ENCODE peak calls at places on chromosomes 16 and 17, in five cellular contexts. P is epithelial cell of proximal tubule, W is AG04450, O is IMR-90, G is astrocyte of the spinal cord. V is an unnamed sample.

GRCh38 chr17:51056813-51057510 is 63.7 kb downstream of the SPAG9 start:
- DNase-seq in P (peak), W (peak), O (peak), G (peak), V (peak)

GRCh38 chr17:82880620-82881019 is 40.8 kb upstream of the ZNF750 start:
- DNase-seq in P (no peak), W (no peak), O (no peak), G (no peak), V (no peak)

GRCh38 chr17:2551928-2552327 is 40.2 kb upstream of the METTL16 start:
- DNase-seq in P (no peak), W (no peak), O (no peak), G (no peak), V (no peak)

GRCh38 chr17:28982191-28982793 is 23.5 kb downstream of the SEZ6 start:
- DNase-seq in P (no peak), W (no peak), O (peak), G (peak), V (no peak)

GRCh38 chr17:17964710-17965109 is 7.5 kb downstream of the TOM1L2 start:
- DNase-seq in P (no peak), W (no peak), O (no peak), G (no peak), V (no peak)

GRCh38 chr17:48564200-48565023 is 13.7 kb downstream of the HOXB4 start:
- DNase-seq in P (no peak), W (no peak), O (no peak), G (no peak), V (no peak)

GRCh38 chr16:64977211-64977920 is 144.5 kb downstream of the CDH11 start:
- DNase-seq in P (no peak), W (no peak), O (no peak), G (no peak), V (no peak)

GRCh38 chr17:19897108-19897854 is 29.5 kb upstream of the ULK2 start:
- DNase-seq in P (no peak), W (no peak), O (no peak), G (no peak), V (no peak)

GRCh38 chr16:10992797-10993196 is 48.4 kb downstream of the CLEC16A start:
- DNase-seq in P (no peak), W (peak), O (peak), G (peak), V (no peak)

GRCh38 chr17:37388266-37388665 is 12.5 kb downstream of the C17orf78 start:
- DNase-seq in P (no peak), W (no peak), O (peak), G (peak), V (no peak)

GRCh38 chr16:8905168-8905762 is 23.1 kb downstream of the LITAFD start:
- DNase-seq in P (no peak), W (no peak), O (peak), G (peak), V (no peak)

GRCh38 chr16:89410322-89410721 is 80.0 kb downstream of the ANKRD11 start:
- DNase-seq in P (no peak), W (no peak), O (no peak), G (no peak), V (no peak)

GRCh38 chr17:67602974-67603373 is 114.8 kb upstream of the NOL11 start:
- DNase-seq in P (no peak), W (no peak), O (peak), G (peak), V (peak)

GRCh38 chr17:35011671-35012216 is 31.4 kb downstream of the LIG3 start:
- DNase-seq in P (no peak), W (no peak), O (peak), G (no peak), V (no peak)

GRCh38 chr17:6756425-6757012 is 673 bp downstream of the XAF1 start:
- DNase-seq in P (no peak), W (no peak), O (no peak), G (no peak), V (no peak)

GRCh38 chr16:88561485-88562369 is 8.5 kb upstream of the ZC3H18 start:
- DNase-seq in P (no peak), W (peak), O (peak), G (peak), V (no peak)

DNA sequence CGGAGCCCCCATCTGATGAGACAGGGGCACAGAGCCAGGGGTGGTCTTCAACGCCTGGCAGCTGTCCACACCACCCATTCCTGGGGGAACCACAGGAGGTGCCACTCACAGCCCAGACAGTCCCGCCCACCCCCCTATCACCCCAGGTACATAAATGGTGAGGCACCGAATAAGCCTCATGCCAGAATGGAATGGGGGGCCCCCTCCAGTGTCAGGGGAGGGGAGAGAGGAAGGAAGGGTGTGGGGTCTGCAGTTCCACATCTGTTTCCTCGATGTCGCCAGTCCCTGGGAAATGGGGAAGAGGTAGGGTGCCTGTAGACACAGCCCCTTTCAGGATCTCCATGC is 1.7 kb downstream of the TMC6 start:
- DNase-seq in P (no peak), W (no peak), O (no peak), G (no peak), V (no peak)
- H3K4me3 ChIP-seq in P (peak), W (no peak), O (no peak), G (no peak), V (no peak)

DNA sequence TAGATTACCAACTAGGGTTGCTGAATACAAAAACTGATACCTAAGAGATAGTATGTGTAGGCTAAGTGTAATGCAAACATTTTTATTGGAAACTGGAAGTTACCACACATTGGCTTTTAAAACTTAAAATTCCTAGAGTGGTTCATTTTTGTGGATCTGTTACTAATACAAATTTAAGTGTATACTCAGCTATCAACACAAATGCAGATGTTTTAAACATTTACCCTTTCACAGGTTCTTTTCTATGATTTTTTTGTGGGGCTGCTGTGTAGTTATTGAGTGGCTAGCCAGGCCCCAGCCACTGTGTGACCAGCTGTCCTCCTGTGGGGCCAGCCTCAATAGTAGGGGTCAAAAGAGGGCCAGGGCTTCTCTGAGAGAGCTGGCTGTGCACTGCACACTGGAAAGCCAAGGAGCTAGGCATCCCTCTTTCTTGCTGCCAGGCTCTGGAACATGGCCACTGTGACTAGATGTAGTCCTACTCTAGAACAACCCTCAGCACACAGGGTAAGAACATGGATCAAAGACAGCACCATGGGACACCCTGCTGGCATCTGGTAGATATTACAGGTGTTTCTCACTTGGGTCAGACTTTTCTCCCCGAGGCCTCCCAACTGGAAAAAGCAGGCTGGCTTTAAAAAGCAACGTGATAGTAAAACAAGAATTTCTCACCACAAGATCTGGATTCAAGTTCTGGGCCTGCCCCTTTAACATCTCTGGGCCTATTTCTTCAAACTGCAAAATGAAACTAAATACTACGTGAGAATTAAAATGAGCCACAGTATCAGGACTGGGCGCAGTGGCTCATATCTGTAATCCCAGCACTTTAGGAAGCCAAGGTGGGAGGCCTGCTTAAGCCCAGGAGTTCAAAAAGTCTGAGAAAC is 7.3 kb upstream of the VEZF1 start:
- DNase-seq in P (no peak), W (peak), O (peak), G (peak), V (peak)
- TF ChIP-seq CTCF in P (peak), W (peak), O (peak), G (peak), V (peak)

GRCh38 chr16:66926171-66926570 is 836 bp upstream of the RRAD start:
- DNase-seq in P (no peak), W (no peak), O (no peak), G (no peak), V (no peak)

GRCh38 chr16:66927012-66927436 is 1.7 kb upstream of the RRAD start:
- DNase-seq in P (peak), W (no peak), O (peak), G (peak), V (peak)

GRCh38 chr16:66924527-66925321 is 611 bp downstream of the RRAD start:
- DNase-seq in P (no peak), W (no peak), O (no peak), G (no peak), V (no peak)

GRCh38 chr16:66923866-66924265 is 1.5 kb downstream of the RRAD start:
- DNase-seq in P (no peak), W (no peak), O (no peak), G (no peak), V (no peak)

DNA sequence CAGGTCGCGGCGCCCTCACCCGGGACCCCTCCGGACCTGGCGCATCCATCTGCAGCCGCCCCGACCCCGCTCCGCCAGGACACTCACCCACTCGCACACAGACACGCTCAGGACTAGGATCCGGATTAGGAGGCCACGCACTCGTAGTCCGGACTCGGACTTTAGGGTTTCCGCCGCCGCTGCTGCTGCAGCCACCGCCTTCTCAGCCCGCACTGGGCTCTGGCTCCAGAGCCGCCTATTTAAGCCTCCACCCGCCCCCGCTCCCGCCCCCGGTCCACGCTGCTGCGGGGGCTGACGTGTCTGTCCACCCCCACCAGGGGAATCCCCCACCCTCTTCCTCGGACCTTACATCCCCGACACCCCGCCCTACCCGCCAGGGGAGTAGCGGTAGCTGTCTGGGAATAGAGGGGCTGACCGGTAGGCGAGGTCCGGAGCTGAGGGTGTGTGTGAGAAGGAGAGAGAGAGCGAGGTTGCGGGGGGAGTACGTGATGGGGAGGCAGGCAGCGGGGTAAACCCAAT is at the start of gene RRAD:
- DNase-seq in P (no peak), W (no peak), O (peak), G (peak), V (no peak)
- H3K4me3 ChIP-seq in P (peak), W (peak), O (peak), G (peak), V (peak)

DNA sequence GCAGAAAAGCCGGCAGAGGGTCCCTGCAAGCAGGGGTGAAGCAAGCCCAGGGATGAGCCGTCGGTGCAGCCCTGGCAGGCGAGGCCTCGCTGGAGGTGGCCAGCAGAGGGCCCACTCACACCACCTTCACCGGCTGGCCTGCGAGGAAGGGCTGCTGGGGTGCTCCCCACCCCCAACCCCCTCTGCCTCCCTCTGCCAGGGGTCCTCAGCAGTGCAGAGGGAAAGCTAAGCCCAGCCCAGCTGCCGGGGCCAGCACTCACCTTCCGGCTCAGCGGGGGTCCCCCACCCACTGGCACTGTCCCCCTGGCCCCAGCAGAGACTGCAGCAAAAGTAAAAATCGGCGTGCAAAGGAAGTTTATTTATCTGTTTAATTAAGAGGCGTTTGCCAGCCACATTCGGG is 113.4 kb downstream of the ENGASE start:
- DNase-seq in P (no peak), W (no peak), O (no peak), G (no peak), V (no peak)
- TF ChIP-seq CTCF in P (peak), W (peak), O (peak), G (peak), V (peak)

DNA sequence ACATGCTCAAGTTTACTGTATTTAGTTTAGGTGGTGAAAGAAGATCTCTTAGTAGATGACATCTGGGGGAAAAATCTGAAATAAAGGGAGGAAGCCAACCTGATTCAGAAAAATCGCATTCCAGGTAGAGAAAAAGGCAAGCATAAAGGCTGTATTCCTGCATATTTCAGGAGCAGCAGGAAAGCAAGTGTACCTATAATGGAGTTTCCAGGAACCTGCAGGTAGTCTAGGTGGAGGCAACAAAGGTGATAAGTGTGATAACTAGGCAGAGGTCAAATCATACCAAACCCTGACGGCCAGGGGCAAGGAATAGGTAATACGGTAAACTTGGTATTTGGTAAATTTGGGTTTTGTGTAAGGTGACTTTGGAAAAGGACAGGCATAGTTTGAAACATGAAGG is 132.8 kb upstream of the GOT2 start:
- DNase-seq in P (no peak), W (no peak), O (no peak), G (no peak), V (no peak)
- H3K4me3 ChIP-seq in P (no peak), W (no peak), O (no peak), G (no peak), V (no peak)

GRCh38 chr17:40303706-40304450 is 5.1 kb upstream of the RARA start:
- DNase-seq in P (no peak), W (no peak), O (peak), G (peak), V (no peak)

GRCh38 chr17:40298726-40299125 is 10.3 kb upstream of the RARA start:
- DNase-seq in P (no peak), W (no peak), O (peak), G (peak), V (no peak)

GRCh38 chr17:40304464-40304863 is 4.5 kb upstream of the RARA start:
- DNase-seq in P (no peak), W (peak), O (peak), G (peak), V (no peak)

GRCh38 chr17:40303009-40303657 is 5.8 kb upstream of the RARA start:
- DNase-seq in P (no peak), W (peak), O (peak), G (peak), V (no peak)

DNA sequence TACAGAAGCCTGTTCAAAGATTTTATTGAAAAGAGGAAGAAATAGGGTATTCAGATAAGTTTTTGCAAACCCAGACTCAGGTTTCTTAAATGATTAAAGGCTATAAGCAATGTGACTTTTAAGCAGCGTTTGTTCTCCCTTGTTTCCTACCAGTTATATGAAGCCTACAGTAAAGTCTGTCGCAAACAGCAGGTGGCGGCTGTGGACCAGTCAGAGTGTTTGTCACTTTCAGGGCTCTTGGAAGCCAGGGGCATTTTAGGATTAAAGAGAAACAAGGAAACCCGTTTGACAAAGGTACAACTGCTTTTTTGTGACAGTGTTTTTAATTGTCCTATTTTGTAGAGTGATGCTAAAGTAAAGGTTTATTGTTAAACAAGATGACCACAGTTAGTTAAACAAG is 7.7 kb upstream of the RARA start:
- DNase-seq in P (no peak), W (no peak), O (no peak), G (no peak), V (no peak)
- TF ChIP-seq CTCF in P (peak), W (no peak), O (peak), G (no peak), V (no peak)

GRCh38 chr17:78174870-78175642 is 6.7 kb downstream of the SYNGR2 start:
- DNase-seq in P (no peak), W (no peak), O (no peak), G (no peak), V (no peak)

GRCh38 chr17:78173025-78173715 is 4.8 kb downstream of the SYNGR2 start:
- DNase-seq in P (no peak), W (no peak), O (no peak), G (no peak), V (no peak)

GRCh38 chr17:78172284-78173024 is 4.1 kb downstream of the SYNGR2 start:
- DNase-seq in P (no peak), W (no peak), O (peak), G (peak), V (no peak)

GRCh38 chr17:78175643-78175981 is 7.2 kb downstream of the SYNGR2 start:
- DNase-seq in P (no peak), W (no peak), O (no peak), G (no peak), V (no peak)

DNA sequence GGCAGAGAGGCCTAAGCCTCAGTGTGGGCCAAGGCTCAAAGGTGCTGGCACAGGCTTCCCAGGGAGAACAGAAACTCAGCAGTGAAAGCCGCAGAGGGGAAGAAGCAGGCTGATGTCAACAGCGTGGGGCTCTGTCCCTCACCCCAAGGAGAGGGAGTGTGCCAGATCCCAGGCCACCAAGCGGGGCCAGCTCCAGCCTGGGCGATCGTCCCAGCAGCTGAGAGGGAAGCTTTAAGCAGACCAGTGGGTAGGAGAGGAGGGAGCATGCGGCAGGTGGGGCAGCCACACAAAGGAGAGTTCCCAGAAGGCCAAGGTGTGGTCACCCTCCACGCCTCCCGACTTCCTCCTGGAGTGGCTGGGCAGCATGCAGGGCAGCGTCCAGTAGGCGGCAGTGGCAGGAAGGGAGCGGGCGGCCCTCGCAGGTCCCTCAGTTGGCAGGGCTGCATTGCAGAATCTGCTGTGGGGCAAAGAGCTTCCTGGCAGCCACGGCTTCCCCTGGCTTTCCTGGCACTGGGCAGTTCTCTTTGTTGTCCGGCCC is 6.0 kb downstream of the SYNGR2 start:
- DNase-seq in P (no peak), W (no peak), O (no peak), G (peak), V (no peak)
- H3K4me3 ChIP-seq in P (peak), W (no peak), O (no peak), G (no peak), V (no peak)

DNA sequence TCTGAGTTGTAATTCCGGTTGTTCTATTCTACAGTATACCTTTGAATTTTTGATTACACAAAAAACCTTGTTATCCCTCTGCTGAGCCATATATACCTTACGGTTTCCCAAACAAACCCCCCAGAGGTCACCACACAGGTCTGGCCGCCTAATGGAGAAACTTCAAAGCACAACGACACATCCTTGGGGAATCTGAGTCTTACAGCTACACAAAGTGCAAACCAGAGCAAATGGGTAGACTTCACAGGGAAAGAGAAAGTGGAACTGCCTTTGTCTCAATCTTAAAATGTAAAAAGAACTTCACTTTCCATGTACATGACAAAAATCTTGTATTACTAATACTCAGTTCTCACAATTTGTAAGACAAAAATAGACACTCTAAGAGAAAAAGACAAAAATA is 2.7 kb downstream of the FBXO31 start:
- DNase-seq in P (no peak), W (no peak), O (peak), G (peak), V (no peak)
- TF ChIP-seq CTCF in P (no peak), W (no peak), O (no peak), G (no peak), V (no peak)